ENCODE peak calls at places on chromosome 9, in six cellular contexts. E, Y, N, B, A and M are unnamed samples.

GRCh38 chr9:98432134-98432533 is 176.7 kb upstream of the TBC1D2 start:
- DNase-seq in E (no peak), Y (no peak), N (no peak), B (no peak), A (no peak), M (no peak)

GRCh38 chr9:35054871-35055644 is 17.4 kb downstream of the VCP start:
- DNase-seq in E (no peak), Y (no peak), N (no peak), B (no peak), A (no peak), M (no peak)

GRCh38 chr9:120787906-120788305 is 5.3 kb downstream of the FBXW2 start:
- DNase-seq in E (no peak), Y (no peak), N (no peak), B (peak), A (no peak), M (no peak)

GRCh38 chr9:85290019-85290418 is 451.7 kb downstream of the AGTPBP1 start:
- DNase-seq in E (no peak), Y (no peak), N (no peak), B (peak), A (no peak), M (no peak)

GRCh38 chr9:121048618-121049017 is 1.5 kb downstream of the C5 start:
- DNase-seq in E (no peak), Y (no peak), N (no peak), B (no peak), A (no peak), M (no peak)

GRCh38 chr9:111949919-111950318 is 53.3 kb downstream of the UGCG start:
- DNase-seq in E (no peak), Y (no peak), N (no peak), B (no peak), A (no peak), M (no peak)

GRCh38 chr9:137461663-137462395 is 2.7 kb upstream of the NSMF start:
- DNase-seq in E (peak), Y (no peak), N (no peak), B (peak), A (peak), M (no peak)

GRCh38 chr9:112065781-112066606 is 109.1 kb downstream of the SUSD1 start:
- DNase-seq in E (no peak), Y (no peak), N (peak), B (no peak), A (no peak), M (no peak)

GRCh38 chr9:125538092-125538473 is 168.9 kb downstream of the MAPKAP1 start:
- DNase-seq in E (no peak), Y (no peak), N (peak), B (no peak), A (no peak), M (no peak)

GRCh38 chr9:107358867-107359440 is 75.9 kb downstream of the RAD23B start:
- DNase-seq in E (no peak), Y (no peak), N (no peak), B (no peak), A (no peak), M (no peak)

GRCh38 chr9:134421888-134422287 is 95.6 kb downstream of the RXRA start:
- DNase-seq in E (no peak), Y (no peak), N (no peak), B (no peak), A (no peak), M (no peak)

GRCh38 chr9:136808075-136808780 is 480 bp downstream of the RABL6 start:
- DNase-seq in E (no peak), Y (no peak), N (no peak), B (no peak), A (peak), M (no peak)

GRCh38 chr9:71719088-71719487 is 49.2 kb downstream of the CEMIP2 start:
- DNase-seq in E (no peak), Y (no peak), N (no peak), B (no peak), A (no peak), M (no peak)

GRCh38 chr9:102273952-102274351 is 535.5 kb upstream of the GRIN3A start:
- DNase-seq in E (no peak), Y (no peak), N (no peak), B (no peak), A (no peak), M (no peak)

GRCh38 chr9:114894801-114895433 is 35.5 kb downstream of the TNFSF8 start:
- DNase-seq in E (no peak), Y (no peak), N (no peak), B (no peak), A (no peak), M (no peak)

GRCh38 chr9:123150708-123151503 is 117.4 kb downstream of the GPR21 start:
- DNase-seq in E (no peak), Y (no peak), N (no peak), B (no peak), A (no peak), M (no peak)

GRCh38 chr9:14062449-14063187 is 251.3 kb downstream of the NFIB start:
- DNase-seq in E (no peak), Y (no peak), N (no peak), B (no peak), A (no peak), M (no peak)

GRCh38 chr9:120099064-120099463 is 480.9 kb downstream of the CDK5RAP2 start:
- DNase-seq in E (no peak), Y (no peak), N (no peak), B (no peak), A (no peak), M (no peak)

GRCh38 chr9:124450241-124450924 is at the start of gene ADGRD2:
- DNase-seq in E (peak), Y (no peak), N (peak), B (no peak), A (no peak), M (peak)

GRCh38 chr9:88808761-88809370 is 182.4 kb upstream of the S1PR3 start:
- DNase-seq in E (no peak), Y (no peak), N (no peak), B (no peak), A (no peak), M (no peak)

GRCh38 chr9:134299883-134300282 is 26.4 kb upstream of the RXRA start:
- DNase-seq in E (no peak), Y (no peak), N (peak), B (no peak), A (no peak), M (no peak)

GRCh38 chr9:117414906-117415583 is at the start of gene ASTN2:
- DNase-seq in E (peak), Y (no peak), N (no peak), B (no peak), A (no peak), M (no peak)

GRCh38 chr9:92147030-92147853 is 32.0 kb upstream of the SPTLC1 start:
- DNase-seq in E (no peak), Y (no peak), N (peak), B (peak), A (peak), M (no peak)

GRCh38 chr9:2800385-2801179 is 43.3 kb downstream of the PUM3 start:
- DNase-seq in E (no peak), Y (no peak), N (no peak), B (no peak), A (no peak), M (no peak)

GRCh38 chr9:87732344-87732743 is 6.4 kb downstream of the CTSL start:
- DNase-seq in E (no peak), Y (no peak), N (no peak), B (no peak), A (no peak), M (no peak)

GRCh38 chr9:91736311-91736710 is 213.7 kb downstream of the ROR2 start:
- DNase-seq in E (no peak), Y (no peak), N (no peak), B (no peak), A (no peak), M (peak)

GRCh38 chr9:116692619-116693018 is 5.5 kb downstream of the TRIM32 start:
- DNase-seq in E (no peak), Y (no peak), N (no peak), B (peak), A (no peak), M (no peak)

GRCh38 chr9:14314424-14314928 is 535 bp upstream of the NFIB start:
- DNase-seq in E (no peak), Y (no peak), N (peak), B (peak), A (no peak), M (peak)

GRCh38 chr9:95783426-95783975 is 92.0 kb upstream of the ERCC6L2 start:
- DNase-seq in E (no peak), Y (no peak), N (no peak), B (no peak), A (no peak), M (no peak)

GRCh38 chr9:100919526-100919925 is 109.0 kb upstream of the PLPPR1 start:
- DNase-seq in E (no peak), Y (no peak), N (no peak), B (no peak), A (no peak), M (no peak)

GRCh38 chr9:101462558-101462957 is 27.0 kb upstream of the ALDOB start:
- DNase-seq in E (no peak), Y (no peak), N (no peak), B (no peak), A (no peak), M (no peak)